ENCODE peak calls at places on chromosomes 1 and 21, in six cellular contexts. One of them, this sample, is unnamed.

GRCh38 chr1:1624443-1625403 is 7.2 kb upstream of the MMP23B start:
- DNase-seq in left ventricle myocardium inferior: peak; percentile 80
- DNase-seq in thyroid gland: no peak
- DNase-seq in fibroblast of villous mesenchyme: no peak
- DNase-seq in neural crest cell: no peak
- DNase-seq in fibroblast of the aortic adventitia: no peak
- DNase-seq in this sample: peak; percentile 43

GRCh38 chr1:1969505-1969900 is 34.1 kb downstream of the CFAP74 start:
- DNase-seq in fibroblast of villous mesenchyme: no peak
- DNase-seq in left ventricle myocardium inferior: no peak
- DNase-seq in fibroblast of the aortic adventitia: no peak
- DNase-seq in thyroid gland: no peak
- DNase-seq in neural crest cell: no peak
- DNase-seq in this sample: no peak

GRCh38 chr1:52157582-52157981 is 15.7 kb downstream of the ZFYVE9 start:
- DNase-seq in fibroblast of villous mesenchyme: no peak
- DNase-seq in neural crest cell: no peak
- DNase-seq in thyroid gland: no peak
- DNase-seq in fibroblast of the aortic adventitia: peak; percentile 41
- DNase-seq in left ventricle myocardium inferior: no peak
- DNase-seq in this sample: no peak

GRCh38 chr1:60118119-60118518 is 44.5 kb upstream of the C1orf87 start:
- DNase-seq in neural crest cell: no peak
- DNase-seq in fibroblast of the aortic adventitia: no peak
- DNase-seq in thyroid gland: no peak
- DNase-seq in left ventricle myocardium inferior: no peak
- DNase-seq in fibroblast of villous mesenchyme: peak; percentile 4
- DNase-seq in this sample: no peak

GRCh38 chr1:212699839-212700596 is at the start of gene BATF3:
- DNase-seq in fibroblast of villous mesenchyme: peak; percentile 7
- DNase-seq in fibroblast of the aortic adventitia: no peak
- DNase-seq in neural crest cell: peak; percentile 12
- DNase-seq in thyroid gland: peak; percentile 40
- DNase-seq in left ventricle myocardium inferior: peak; percentile 66
- DNase-seq in this sample: no peak

GRCh38 chr1:22619252-22619651 is 17.2 kb upstream of the C1QA start:
- DNase-seq in fibroblast of villous mesenchyme: no peak
- DNase-seq in thyroid gland: no peak
- DNase-seq in left ventricle myocardium inferior: no peak
- DNase-seq in neural crest cell: no peak
- DNase-seq in fibroblast of the aortic adventitia: no peak
- DNase-seq in this sample: no peak

GRCh38 chr1:69016468-69016867 is 519.6 kb upstream of the DEPDC1 start:
- DNase-seq in thyroid gland: no peak
- DNase-seq in fibroblast of the aortic adventitia: no peak
- DNase-seq in neural crest cell: no peak
- DNase-seq in fibroblast of villous mesenchyme: no peak
- DNase-seq in left ventricle myocardium inferior: no peak
- DNase-seq in this sample: no peak

GRCh38 chr1:33014464-33015170 is 22.1 kb downstream of the AK2 start:
- DNase-seq in thyroid gland: no peak
- DNase-seq in left ventricle myocardium inferior: no peak
- DNase-seq in neural crest cell: no peak
- DNase-seq in fibroblast of the aortic adventitia: no peak
- DNase-seq in fibroblast of villous mesenchyme: no peak
- DNase-seq in this sample: no peak

GRCh38 chr1:21869620-21870121 is 57.6 kb downstream of the LDLRAD2 start:
- DNase-seq in thyroid gland: peak; percentile 95
- DNase-seq in fibroblast of the aortic adventitia: peak; percentile 92
- DNase-seq in fibroblast of villous mesenchyme: peak; percentile 76
- DNase-seq in neural crest cell: no peak
- DNase-seq in left ventricle myocardium inferior: peak; percentile 79
- DNase-seq in this sample: no peak

GRCh38 chr1:29820401-29820800 is 584.1 kb downstream of the PTPRU start:
- DNase-seq in neural crest cell: no peak
- DNase-seq in fibroblast of villous mesenchyme: no peak
- DNase-seq in thyroid gland: no peak
- DNase-seq in left ventricle myocardium inferior: no peak
- DNase-seq in fibroblast of the aortic adventitia: no peak
- DNase-seq in this sample: no peak

DNA sequence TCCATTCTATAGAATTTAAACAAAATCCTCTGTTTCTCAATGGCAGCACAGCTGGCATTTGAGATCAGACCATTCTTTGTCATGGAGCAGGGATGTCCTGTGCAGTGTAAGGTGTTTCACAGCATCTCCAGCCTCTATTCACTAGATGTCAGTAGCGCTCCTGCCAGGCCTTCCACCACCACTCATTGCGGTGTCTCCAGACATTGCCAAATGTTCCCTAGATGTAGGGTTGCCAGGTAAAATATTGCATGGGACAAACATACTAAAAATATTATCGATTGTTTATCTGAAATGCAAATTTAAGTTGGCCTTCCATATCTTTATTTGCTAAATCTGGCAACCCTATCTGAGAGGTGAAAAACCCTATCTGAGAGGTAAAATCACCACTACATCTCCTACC is 11.7 kb downstream of the ITLN2 start:
- DNase-seq in fibroblast of the aortic adventitia: no peak
- DNase-seq in thyroid gland: no peak
- DNase-seq in neural crest cell: no peak
- DNase-seq in left ventricle myocardium inferior: no peak
- DNase-seq in fibroblast of villous mesenchyme: peak; percentile 16
- DNase-seq in this sample: no peak
- TF ChIP-seq CTCF in fibroblast of the aortic adventitia: no peak
- TF ChIP-seq CTCF in thyroid gland: no peak
- TF ChIP-seq CTCF in neural crest cell: no peak
- TF ChIP-seq CTCF in left ventricle myocardium inferior: peak; percentile 12
- TF ChIP-seq CTCF in fibroblast of villous mesenchyme: peak; percentile 36
- TF ChIP-seq CTCF in this sample: no peak

DNA sequence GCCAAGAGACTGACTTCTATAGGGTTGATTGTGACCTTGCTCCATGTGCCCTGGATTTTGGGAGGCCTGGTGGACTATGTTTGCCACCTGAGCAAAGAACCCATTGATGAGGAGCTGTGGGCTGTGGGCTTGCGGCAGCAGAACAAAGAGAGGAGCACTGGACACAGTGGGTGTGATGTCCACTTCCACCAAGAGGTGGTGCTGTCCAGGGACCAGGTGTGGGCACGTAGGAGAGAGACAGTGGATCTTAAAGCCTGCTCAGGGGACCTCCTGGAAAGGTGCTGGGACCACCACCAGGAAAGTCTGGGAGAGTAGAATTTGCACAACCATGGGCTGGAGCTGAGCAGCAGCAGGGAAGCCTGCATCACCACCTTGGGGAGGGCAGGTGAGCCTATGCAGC is 106.7 kb upstream of the ETS2 start:
- DNase-seq in left ventricle myocardium inferior: no peak
- DNase-seq in fibroblast of the aortic adventitia: no peak
- DNase-seq in neural crest cell: no peak
- DNase-seq in fibroblast of villous mesenchyme: no peak
- DNase-seq in thyroid gland: no peak
- DNase-seq in this sample: no peak
- TF ChIP-seq CTCF in left ventricle myocardium inferior: peak; percentile 23
- TF ChIP-seq CTCF in fibroblast of the aortic adventitia: no peak
- TF ChIP-seq CTCF in neural crest cell: no peak
- TF ChIP-seq CTCF in fibroblast of villous mesenchyme: peak; percentile 49
- TF ChIP-seq CTCF in thyroid gland: no peak
- TF ChIP-seq CTCF in this sample: no peak

DNA sequence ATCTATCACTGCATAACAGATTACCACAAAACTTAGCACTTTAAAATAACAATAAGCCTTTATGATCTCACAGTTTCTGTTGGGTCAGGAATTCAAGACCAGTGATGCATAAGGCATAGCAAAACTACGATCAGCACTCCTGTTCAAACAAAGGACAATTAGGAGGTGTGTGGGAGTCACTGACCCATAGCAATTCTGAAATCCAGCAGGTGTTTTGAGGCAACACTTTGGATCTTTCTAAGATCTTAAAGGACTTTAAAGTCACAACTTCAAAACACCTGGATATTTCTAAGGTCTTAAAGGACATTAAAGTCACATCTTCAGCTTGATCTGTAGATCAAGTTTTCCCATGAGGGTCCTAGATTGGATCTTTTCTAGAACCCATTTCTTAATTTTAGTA is 35.3 kb downstream of the AKT3 start:
- DNase-seq in thyroid gland: no peak
- DNase-seq in left ventricle myocardium inferior: no peak
- DNase-seq in neural crest cell: no peak
- DNase-seq in fibroblast of the aortic adventitia: no peak
- DNase-seq in fibroblast of villous mesenchyme: no peak
- DNase-seq in this sample: no peak
- TF ChIP-seq CTCF in thyroid gland: no peak
- TF ChIP-seq CTCF in left ventricle myocardium inferior: no peak
- TF ChIP-seq CTCF in neural crest cell: no peak
- TF ChIP-seq CTCF in fibroblast of the aortic adventitia: no peak
- TF ChIP-seq CTCF in fibroblast of villous mesenchyme: no peak
- TF ChIP-seq CTCF in this sample: no peak

DNA sequence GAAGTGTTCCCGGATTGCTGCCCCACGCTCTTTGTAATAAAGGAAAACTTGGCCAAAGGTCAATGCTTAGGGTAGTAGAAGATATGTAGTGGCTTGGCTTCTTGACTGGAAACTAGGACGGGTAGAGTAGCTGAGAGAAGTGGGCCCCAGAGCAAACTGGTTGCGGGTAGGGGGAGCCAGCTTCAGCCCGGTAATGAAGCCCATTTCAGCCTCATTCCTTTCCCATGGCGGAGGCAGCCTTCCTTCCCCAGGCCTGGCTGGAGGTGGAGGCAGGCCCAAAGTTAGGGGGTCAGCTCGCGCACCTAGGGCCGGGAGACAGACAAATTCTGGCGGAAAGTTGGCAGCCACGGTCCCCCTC is 374 bp upstream of the NEXN start:
- DNase-seq in neural crest cell: no peak
- DNase-seq in fibroblast of the aortic adventitia: peak; percentile 87
- DNase-seq in fibroblast of villous mesenchyme: peak; percentile 83
- DNase-seq in thyroid gland: peak; percentile 58
- DNase-seq in left ventricle myocardium inferior: no peak
- DNase-seq in this sample: no peak
- TF ChIP-seq CTCF in neural crest cell: no peak
- TF ChIP-seq CTCF in fibroblast of the aortic adventitia: peak; percentile 29
- TF ChIP-seq CTCF in fibroblast of villous mesenchyme: peak; percentile 26
- TF ChIP-seq CTCF in thyroid gland: no peak
- TF ChIP-seq CTCF in left ventricle myocardium inferior: no peak
- TF ChIP-seq CTCF in this sample: no peak